ENCODE peak calls at places on chromosomes 3 and 15, in six cellular contexts. T, B, A, F, E and H are unnamed samples.

GRCh38 chr15:58566029-58566428 is 134.2 kb downstream of the LIPC start:
- DNase-seq in E (no peak), T (no peak), A (no peak), F (no peak), B (no peak), H (no peak)

GRCh38 chr3:38989932-38990510 is 61.7 kb downstream of the SCN11A start:
- DNase-seq in E (no peak), B (no peak), F (no peak), A (no peak), T (no peak), H (no peak)

GRCh38 chr15:49832421-49832980 is 211.7 kb downstream of the DTWD1 start:
- DNase-seq in A (peak), B (peak), T (no peak), F (no peak), E (no peak), H (no peak)

GRCh38 chr3:43752908-43753307 is 62.2 kb downstream of the ABHD5 start:
- DNase-seq in E (peak), A (no peak), B (no peak), T (no peak), F (no peak), H (no peak)

GRCh38 chr15:69515508-69516290 is 63.1 kb downstream of the RPLP1 start:
- DNase-seq in T (no peak), F (no peak), E (no peak), A (no peak), B (no peak), H (no peak)

GRCh38 chr3:127487196-127487595 is 103.3 kb downstream of the TPRA1 start:
- DNase-seq in F (no peak), E (no peak), B (no peak), T (no peak), A (no peak), H (no peak)

GRCh38 chr3:20194793-20195460 is 8.9 kb upstream of the SGO1 start:
- DNase-seq in T (no peak), E (no peak), B (no peak), F (no peak), A (no peak), H (no peak)

GRCh38 chr15:92069308-92070244 is 216.1 kb downstream of the SLCO3A1 start:
- DNase-seq in E (peak), A (no peak), B (peak), F (peak), T (peak), H (peak)

GRCh38 chr3:107216711-107217110 is 160.5 kb upstream of the CCDC54 start:
- DNase-seq in T (no peak), A (no peak), B (no peak), E (peak), F (peak), H (peak)

GRCh38 chr15:53511175-53511574 is 248.3 kb downstream of the WDR72 start:
- DNase-seq in B (no peak), F (no peak), T (no peak), E (no peak), A (no peak), H (no peak)

GRCh38 chr3:185175370-185175987 is 22.6 kb upstream of the C3orf70 start:
- DNase-seq in F (peak), A (no peak), E (peak), B (peak), T (peak), H (no peak)

DNA sequence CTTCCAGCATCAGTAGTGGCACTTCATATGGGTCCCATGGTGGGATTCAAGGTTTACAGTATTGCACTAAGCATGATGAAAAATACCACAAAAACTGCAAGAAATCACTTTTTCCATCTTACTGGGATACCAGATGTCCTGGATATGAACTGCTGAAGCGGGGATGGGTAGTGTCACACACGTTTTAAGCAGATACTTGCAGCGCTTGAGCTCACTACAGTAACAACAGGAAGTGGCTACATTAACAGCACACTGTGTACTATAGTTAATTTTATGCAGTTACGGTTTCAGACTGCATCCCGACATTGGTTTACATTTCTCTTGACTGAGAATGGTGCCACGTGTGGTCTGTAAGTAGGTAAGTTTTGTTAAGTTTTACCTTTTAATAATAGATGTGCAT is 3.5 kb upstream of the ISG20 start:
- DNase-seq in T (no peak), B (peak), F (peak), A (peak), E (peak), H (no peak)
- H3K4me3 ChIP-seq in T (no peak), B (peak), F (no peak), A (peak), E (no peak), H (no peak)

GRCh38 chr3:50342818-50343633 is 2.4 kb upstream of the RASSF1 start:
- DNase-seq in T (no peak), A (no peak), B (no peak), E (no peak), F (no peak), H (no peak)
- H3K4me3 ChIP-seq in T (no peak), A (no peak), B (no peak), E (no peak), F (no peak), H (no peak)

GRCh38 chr15:38705421-38706219 is 141.0 kb upstream of the RASGRP1 start:
- DNase-seq in B (no peak), F (no peak), E (no peak), T (no peak), A (no peak), H (no peak)
- H3K4me3 ChIP-seq in B (no peak), F (no peak), E (no peak), T (no peak), A (no peak), H (no peak)

GRCh38 chr3:95926904-95927501 is 887.4 kb upstream of the EPHA6 start:
- DNase-seq in F (no peak), A (no peak), E (no peak), B (no peak), T (no peak), H (no peak)

DNA sequence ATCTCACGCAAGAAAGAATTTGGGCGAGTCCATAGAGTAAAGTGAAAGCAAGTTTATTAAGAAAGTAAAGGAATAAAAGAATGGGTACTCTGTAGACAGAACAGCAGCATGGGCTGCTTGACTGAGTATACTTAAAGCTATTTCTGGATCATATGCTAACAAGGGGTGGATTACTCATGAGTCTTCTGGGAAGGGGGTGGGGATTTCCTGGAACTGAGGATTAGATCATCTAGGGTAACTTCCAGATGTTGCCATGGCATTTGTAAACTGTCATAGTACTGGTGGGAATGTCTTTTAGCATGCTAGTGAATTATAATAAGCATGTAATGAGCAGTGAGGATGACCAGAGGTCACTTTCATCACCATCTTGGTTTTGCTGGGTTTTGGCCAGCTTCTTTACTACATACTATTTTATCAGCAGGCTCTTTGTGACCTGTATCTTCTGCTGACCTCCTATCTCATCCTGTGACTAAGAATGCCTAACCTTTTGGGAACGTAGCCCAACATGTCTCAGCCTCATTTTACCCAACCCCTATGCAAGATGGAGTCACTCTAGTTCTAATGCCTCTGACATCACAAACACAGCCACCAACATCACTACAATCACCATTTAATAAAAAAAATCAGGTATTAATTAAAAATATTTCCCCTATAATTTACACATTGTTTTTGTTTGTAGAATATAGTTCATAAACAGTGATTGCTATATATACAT is 890.7 kb upstream of the EPHA6 start:
- DNase-seq in A (no peak), T (no peak), B (no peak), E (peak), F (peak), H (peak)
- H3K4me3 ChIP-seq in A (no peak), T (no peak), B (no peak), E (no peak), F (no peak), H (no peak)

GRCh38 chr3:71580636-71581215 is 2.8 kb downstream of the FOXP1 start:
- DNase-seq in E (no peak), B (no peak), F (no peak), T (no peak), A (peak), H (no peak)
- H3K4me3 ChIP-seq in E (peak), B (no peak), F (peak), T (peak), A (peak), H (peak)

GRCh38 chr3:113214917-113215595 is 3.7 kb downstream of the BOC start:
- DNase-seq in B (no peak), T (no peak), F (peak), E (peak), A (no peak), H (no peak)
- H3K4me3 ChIP-seq in B (no peak), T (no peak), F (no peak), E (no peak), A (no peak), H (no peak)

DNA sequence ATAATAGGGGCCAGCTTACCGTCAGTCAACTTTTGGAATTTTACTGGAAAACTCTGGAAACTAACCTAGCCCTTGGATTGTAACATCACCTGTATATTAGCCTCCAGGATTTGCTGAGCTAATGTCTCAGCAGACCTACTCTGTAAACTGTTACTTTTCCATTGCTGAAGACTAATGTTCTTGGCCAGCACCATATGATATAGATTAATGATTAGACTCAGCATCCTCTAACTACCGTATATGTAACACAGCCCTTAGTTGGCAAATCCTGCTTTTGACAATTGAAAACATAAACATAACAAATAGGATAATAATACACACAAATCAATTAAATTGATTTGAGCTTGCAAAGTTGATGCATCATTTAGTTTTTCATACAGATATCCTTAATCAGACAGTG is 26.6 kb upstream of the GBE1 start:
- DNase-seq in F (no peak), E (no peak), T (no peak), A (no peak), B (no peak), H (no peak)
- H3K4me3 ChIP-seq in F (no peak), E (no peak), T (no peak), A (no peak), B (no peak), H (no peak)

GRCh38 chr3:147963711-147964110 is 554.5 kb downstream of the ZIC1 start:
- DNase-seq in T (no peak), F (no peak), A (no peak), E (no peak), B (no peak), H (no peak)

GRCh38 chr3:147956615-147957014 is 547.5 kb downstream of the ZIC1 start:
- DNase-seq in T (no peak), A (no peak), E (no peak), B (no peak), F (no peak), H (no peak)

GRCh38 chr3:147960791-147961190 is 551.6 kb downstream of the ZIC1 start:
- DNase-seq in A (no peak), B (no peak), F (no peak), T (no peak), E (no peak), H (no peak)

GRCh38 chr3:147958754-147959153 is 549.6 kb downstream of the ZIC1 start:
- DNase-seq in E (no peak), B (no peak), T (no peak), F (no peak), A (no peak), H (no peak)

GRCh38 chr3:147962408-147963164 is 553.4 kb downstream of the ZIC1 start:
- DNase-seq in F (no peak), B (no peak), E (no peak), T (no peak), A (no peak), H (no peak)
- H3K4me3 ChIP-seq in F (no peak), B (no peak), E (no peak), T (no peak), A (no peak), H (no peak)

GRCh38 chr3:169562988-169563774 is 100.3 kb downstream of the MECOM start:
- DNase-seq in B (peak), E (peak), A (no peak), T (no peak), F (no peak), H (no peak)
- H3K4me3 ChIP-seq in B (no peak), E (no peak), A (no peak), T (no peak), F (no peak), H (no peak)

DNA sequence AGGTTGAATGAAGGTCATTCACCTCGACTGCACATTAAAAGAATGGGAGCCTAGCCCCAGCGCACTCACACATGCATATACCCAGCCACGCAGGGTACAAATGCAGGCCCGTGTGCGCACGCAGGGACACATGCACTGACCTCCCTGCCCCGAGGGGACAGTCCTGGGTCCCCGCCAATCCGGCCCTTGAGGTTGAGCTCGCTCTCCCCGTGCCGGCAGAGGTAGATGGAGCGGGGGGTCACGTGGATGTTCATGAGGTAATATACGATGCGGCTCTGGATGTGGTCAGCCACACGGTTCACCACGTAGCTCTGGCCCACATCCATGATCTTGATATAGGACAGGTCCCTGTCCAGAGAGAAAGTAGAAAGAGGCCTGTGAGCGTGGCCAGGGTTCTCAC is 20.5 kb downstream of the PFKFB4 start:
- DNase-seq in T (no peak), F (no peak), A (no peak), B (no peak), E (no peak), H (no peak)
- H3K4me3 ChIP-seq in T (no peak), F (no peak), A (no peak), B (no peak), E (no peak), H (no peak)